ENCODE peak calls at places on chromosomes 4 and X, in four cellular contexts. O, U, H and E are unnamed samples. For H3K36me3, the result is how much of the 10 kb centered on the place peaks cover.

GRCh38 chr4:59571805-59572430 is 1628.2 kb upstream of the ADGRL3 start:
- DNase-seq in U (no peak), O (no peak), H (no peak), E (no peak)

GRCh38 chrX:129925305-129926092 is 19.5 kb downstream of the UTP14A start:
- DNase-seq in H (peak), U (peak), O (peak), E (peak)

GRCh38 chrX:13864264-13864663 is 47.4 kb upstream of the GPM6B start:
- DNase-seq in H (no peak), U (no peak), O (no peak), E (no peak)

GRCh38 chrX:155747520-155747919 is 133.6 kb upstream of the VAMP7 start:
- DNase-seq in U (no peak), O (no peak), H (no peak), E (no peak)

GRCh38 chr4:16083217-16084191 is at the start of gene PROM1:
- DNase-seq in U (peak), H (no peak), O (no peak), E (peak)

GRCh38 chrX:24125028-24125612 is 24.4 kb upstream of the ZFX start:
- DNase-seq in H (no peak), O (no peak), U (no peak), E (no peak)

GRCh38 chrX:52280812-52281211 is 88.0 kb upstream of the XAGE2 start:
- DNase-seq in O (no peak), U (no peak), H (no peak), E (no peak)

GRCh38 chr4:68654946-68655721 is 15.3 kb downstream of the UGT2B15 start:
- DNase-seq in O (no peak), H (no peak), U (no peak), E (no peak)

GRCh38 chr4:173990126-173990878 is 293.2 kb downstream of the FBXO8 start:
- DNase-seq in O (no peak), H (peak), U (peak), E (peak)

GRCh38 chr4:171650543-171650942 is 162.7 kb upstream of the GALNTL6 start:
- DNase-seq in U (no peak), O (no peak), H (no peak), E (peak)

GRCh38 chr4:4704267-4704666 is 155.2 kb upstream of the MSX1 start:
- DNase-seq in O (no peak), U (no peak), H (no peak), E (no peak)

GRCh38 chrX:67543818-67544217 is at the start of gene AR:
- DNase-seq in O (no peak), U (no peak), H (peak), E (no peak)

GRCh38 chr4:25258980-25259578 is 25.2 kb downstream of the PI4K2B start:
- DNase-seq in H (no peak), U (no peak), O (no peak), E (no peak)

GRCh38 chr4:76430519-76431388 is 4.3 kb upstream of the SHROOM3 start:
- DNase-seq in U (peak), O (no peak), H (no peak), E (peak)

GRCh38 chr4:77802406-77802805 is 16.8 kb downstream of the CNOT6L start:
- DNase-seq in O (no peak), U (no peak), H (no peak), E (no peak)

GRCh38 chr4:75686346-75686745 is 13.1 kb upstream of the G3BP2 start:
- DNase-seq in U (no peak), H (no peak), O (no peak), E (no peak)

GRCh38 chr4:72991889-72992288 is 77.6 kb downstream of the COX18 start:
- DNase-seq in O (no peak), U (no peak), H (no peak), E (no peak)

GRCh38 chr4:8267077-8267476 is 2.5 kb upstream of the HTRA3 start:
- DNase-seq in H (peak), U (peak), O (peak), E (peak)

GRCh38 chr4:113979157-113979972 is at the start of gene ARSJ:
- DNase-seq in O (no peak), U (peak), H (peak), E (no peak)

GRCh38 chrX:56233682-56234081 is 1.5 kb downstream of the KLF8 start:
- DNase-seq in U (peak), O (no peak), H (peak), E (no peak)

GRCh38 chr4:74097161-74097560 is 1.8 kb downstream of the CXCL2 start:
- DNase-seq in U (no peak), H (no peak), O (no peak), E (no peak)

GRCh38 chr4:147054241-147054902 is 108.7 kb upstream of the TTC29 start:
- DNase-seq in O (no peak), U (no peak), H (no peak), E (no peak)

GRCh38 chrX:55161581-55161980 is 58.6 kb upstream of the PAGE5 start:
- DNase-seq in H (no peak), U (no peak), O (no peak), E (no peak)
- TF ChIP-seq FOSL1 in H (no peak), U (no peak), O (no peak), E (no peak)

GRCh38 chrX:71828086-71828485 is 64.9 kb downstream of the CXorf49B start:
- DNase-seq in O (no peak), H (no peak), U (no peak), E (no peak)
- TF ChIP-seq SRF in O (no peak), H (no peak), U (no peak), E (no peak)

DNA sequence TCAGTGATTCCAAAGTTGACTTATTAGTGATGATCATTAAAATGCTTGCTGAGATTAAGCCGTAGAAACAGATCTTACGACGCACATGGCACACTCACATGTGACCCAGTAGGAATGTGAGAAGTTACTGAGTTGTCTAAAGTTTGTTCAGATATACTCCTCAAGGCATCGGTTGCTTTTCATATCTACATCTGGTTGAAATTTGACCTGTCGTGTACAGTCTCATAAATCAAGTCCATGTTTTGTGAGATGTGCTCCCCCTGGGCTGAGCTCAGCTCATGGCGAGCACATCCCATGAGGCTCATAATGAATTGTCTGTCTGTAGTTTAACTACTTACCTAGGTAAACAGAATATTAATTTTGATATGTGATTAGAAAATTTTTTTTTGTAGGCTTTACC is 67.0 kb downstream of the TNIP2 start:
- DNase-seq in H (no peak), O (no peak), U (no peak), E (no peak)
- H3K36me3 ChIP-seq in H (under half), O (half or more), U (under half), E (half or more)

GRCh38 chr4:136680271-136680670 is 852.0 kb downstream of the PCDH18 start:
- DNase-seq in O (no peak), U (no peak), H (no peak), E (no peak)
- TF ChIP-seq FOSL1 in O (no peak), U (no peak), H (no peak), E (no peak)

DNA sequence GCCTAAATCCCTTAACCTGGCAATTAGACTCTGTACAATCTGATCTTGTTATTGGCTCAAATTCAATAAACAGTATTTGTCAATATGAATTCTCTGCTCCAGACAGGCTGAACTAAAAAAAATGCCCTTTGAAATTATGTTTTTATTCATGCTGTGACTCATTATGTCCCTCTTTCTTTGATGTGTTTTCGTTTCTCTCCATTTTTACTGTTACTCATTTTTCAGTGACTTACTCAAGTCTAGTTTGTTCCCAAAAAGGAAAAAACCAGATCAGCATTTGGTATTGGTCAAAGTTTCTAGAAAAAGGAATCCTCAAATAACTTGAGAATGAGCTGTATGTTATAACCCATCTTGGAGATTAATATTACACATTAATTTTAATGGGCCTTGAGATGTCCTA is 40.4 kb downstream of the UNC5C start:
- DNase-seq in O (no peak), U (peak), H (no peak), E (no peak)
- TF ChIP-seq SRF in O (no peak), U (peak), H (no peak), E (no peak)

DNA sequence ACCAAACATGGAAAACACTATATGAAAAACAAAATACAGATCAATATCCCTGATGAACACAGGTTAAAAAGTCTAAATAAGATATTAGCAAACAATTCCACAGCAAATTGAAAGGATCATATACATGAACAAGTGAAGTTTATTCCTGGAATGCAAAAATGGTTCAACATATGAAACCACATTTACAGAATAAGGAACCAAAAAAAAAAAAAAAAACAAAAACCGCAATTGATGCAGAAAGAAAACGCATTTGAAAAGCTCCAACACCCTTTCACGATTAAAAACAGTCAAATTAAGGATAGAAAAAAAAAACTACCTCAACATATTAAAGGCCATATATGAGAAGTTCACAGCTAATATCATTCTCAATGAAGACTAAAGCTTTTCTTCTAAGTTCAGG is 45.4 kb upstream of the STS start:
- DNase-seq in U (no peak), O (no peak), H (no peak), E (no peak)
- H3K36me3 ChIP-seq in U (under half), O (under half), H (under half), E (under half)

GRCh38 chrX:85203461-85203970 is 40.1 kb downstream of the SATL1 start:
- DNase-seq in H (no peak), U (no peak), O (no peak), E (no peak)
- TF ChIP-seq FOSL1 in H (no peak), U (no peak), O (no peak), E (no peak)

GRCh38 chr4:162163892-162164759 is at the start of gene FSTL5:
- DNase-seq in H (peak), O (peak), U (no peak), E (peak)
- TF ChIP-seq SRF in H (no peak), O (no peak), U (no peak), E (no peak)

GRCh38 chr4:119170195-119170594 is 34.6 kb downstream of the MYOZ2 start:
- DNase-seq in U (no peak), H (no peak), O (no peak), E (no peak)

GRCh38 chr4:119172223-119172622 is 36.6 kb downstream of the MYOZ2 start:
- DNase-seq in O (no peak), H (no peak), U (no peak), E (no peak)
- H3K36me3 ChIP-seq in O (under half), H (under half), U (under half), E (under half)